ENCODE peak calls at places on chromosomes 1 and 21, in five cellular contexts. One of them, this sample, is unnamed.

GRCh38 chr1:225812488-225813249 is 2.7 kb downstream of the EPHX1 start:
- DNase-seq in HCEC 1CT: no peak
- DNase-seq in AG04449: no peak
- DNase-seq in fibroblast of pulmonary artery: peak
- DNase-seq in AG20443: no peak
- DNase-seq in this sample: no peak

GRCh38 chr1:91585982-91586381 is 85.3 kb downstream of the CDC7 start:
- DNase-seq in AG20443: no peak
- DNase-seq in AG04449: no peak
- DNase-seq in fibroblast of pulmonary artery: no peak
- DNase-seq in HCEC 1CT: no peak
- DNase-seq in this sample: no peak

GRCh38 chr1:233780049-233780448 is 124.4 kb upstream of the SLC35F3 start:
- DNase-seq in fibroblast of pulmonary artery: no peak
- DNase-seq in AG04449: no peak
- DNase-seq in AG20443: no peak
- DNase-seq in HCEC 1CT: no peak
- DNase-seq in this sample: no peak

GRCh38 chr1:58596631-58597052 is 19.6 kb upstream of the TACSTD2 start:
- DNase-seq in AG20443: no peak
- DNase-seq in HCEC 1CT: no peak
- DNase-seq in fibroblast of pulmonary artery: no peak
- DNase-seq in AG04449: no peak
- DNase-seq in this sample: no peak

GRCh38 chr1:89912073-89912472 is 82.8 kb upstream of the ZNF326 start:
- DNase-seq in HCEC 1CT: no peak
- DNase-seq in fibroblast of pulmonary artery: no peak
- DNase-seq in AG20443: no peak
- DNase-seq in AG04449: no peak
- DNase-seq in this sample: no peak

GRCh38 chr1:236066828-236067386 is 2.0 kb upstream of the NID1 start:
- DNase-seq in HCEC 1CT: no peak
- DNase-seq in fibroblast of pulmonary artery: no peak
- DNase-seq in AG20443: no peak
- DNase-seq in AG04449: no peak
- DNase-seq in this sample: no peak

GRCh38 chr1:174938306-174939000 is 61.3 kb upstream of the CACYBP start:
- DNase-seq in AG20443: no peak
- DNase-seq in HCEC 1CT: no peak
- DNase-seq in fibroblast of pulmonary artery: peak
- DNase-seq in AG04449: no peak
- DNase-seq in this sample: peak

GRCh38 chr1:222697858-222698257 is 14.4 kb downstream of the AIDA start:
- DNase-seq in HCEC 1CT: no peak
- DNase-seq in fibroblast of pulmonary artery: peak
- DNase-seq in AG04449: no peak
- DNase-seq in AG20443: peak
- DNase-seq in this sample: no peak

GRCh38 chr1:200916152-200916551 is 21.5 kb downstream of the INAVA start:
- DNase-seq in HCEC 1CT: no peak
- DNase-seq in fibroblast of pulmonary artery: no peak
- DNase-seq in AG20443: no peak
- DNase-seq in AG04449: no peak
- DNase-seq in this sample: no peak

GRCh38 chr1:53659436-53659835 is 79.5 kb downstream of the GLIS1 start:
- DNase-seq in fibroblast of pulmonary artery: no peak
- DNase-seq in HCEC 1CT: no peak
- DNase-seq in AG20443: no peak
- DNase-seq in AG04449: no peak
- DNase-seq in this sample: no peak

GRCh38 chr1:48216276-48216675 is 6.2 kb upstream of the SLC5A9 start:
- DNase-seq in fibroblast of pulmonary artery: no peak
- DNase-seq in HCEC 1CT: no peak
- DNase-seq in AG04449: no peak
- DNase-seq in AG20443: no peak
- DNase-seq in this sample: no peak

GRCh38 chr21:39003982-39004775 is 179.1 kb downstream of the PSMG1 start:
- DNase-seq in AG20443: peak
- DNase-seq in AG04449: no peak
- DNase-seq in HCEC 1CT: peak
- DNase-seq in fibroblast of pulmonary artery: peak
- DNase-seq in this sample: peak

GRCh38 chr1:39737546-39738169 is 1.0 kb upstream of the PPIE start:
- DNase-seq in AG04449: peak
- DNase-seq in AG20443: no peak
- DNase-seq in HCEC 1CT: no peak
- DNase-seq in fibroblast of pulmonary artery: peak
- DNase-seq in this sample: no peak

GRCh38 chr1:88293791-88294190 is 390.3 kb upstream of the PKN2 start:
- DNase-seq in AG20443: no peak
- DNase-seq in HCEC 1CT: no peak
- DNase-seq in fibroblast of pulmonary artery: no peak
- DNase-seq in AG04449: no peak
- DNase-seq in this sample: no peak